ENCODE peak calls at places on chromosomes 2 and 18, in seven cellular contexts. V is activated CD4-positive, alpha-beta T cell treated with anti-CD3 and anti-CD28 coated beads for 48 hours; B is NCI-H1417; H is SJSA1; A is foreskin keratinocyte; M is left lobe of liver; E is NCI-H526 treated with DMSO at 0.1 percent for 48 hours. I is an unnamed sample.

GRCh38 chr18:13159579-13159978 is 59.0 kb upstream of the LDLRAD4 start:
- DNase-seq in V (peak; percentile 21), B (peak; percentile 85), H (peak; percentile 55), A (peak; percentile 47), M (no peak), E (no peak), I (peak; percentile 73)

GRCh38 chr2:64453710-64454315 is at the start of gene LGALSL:
- DNase-seq in V (no peak), B (peak; percentile 83), H (no peak), A (peak; percentile 65), M (peak; percentile 86), E (peak; percentile 50), I (peak; percentile 22)

GRCh38 chr2:5145801-5146200 is 546.4 kb upstream of the SOX11 start:
- DNase-seq in V (no peak), B (peak; percentile 55), H (no peak), A (no peak), M (no peak), E (no peak), I (no peak)

GRCh38 chr2:146997488-146997887 is 847.3 kb upstream of the ACVR2A start:
- DNase-seq in V (no peak), B (peak; percentile 69), H (no peak), A (no peak), M (no peak), E (no peak), I (peak; percentile 8)

GRCh38 chr2:111701266-111701665 is 182.7 kb downstream of the ANAPC1 start:
- DNase-seq in V (no peak), B (no peak), H (no peak), A (peak; percentile 64), M (no peak), E (no peak), I (no peak)

GRCh38 chr2:149858214-149858613 is 270.6 kb upstream of the MMADHC start:
- DNase-seq in V (no peak), B (no peak), H (no peak), A (no peak), M (no peak), E (no peak), I (no peak)

GRCh38 chr2:40160730-40161129 is 291.2 kb downstream of the SLC8A1 start:
- DNase-seq in V (no peak), B (no peak), H (no peak), A (no peak), M (no peak), E (no peak), I (no peak)

GRCh38 chr2:8094571-8094970 is 587.3 kb upstream of the ID2 start:
- DNase-seq in V (no peak), B (no peak), H (no peak), A (no peak), M (no peak), E (no peak), I (no peak)

GRCh38 chr2:169512525-169512924 is 3.0 kb downstream of the KLHL41 start:
- DNase-seq in V (no peak), B (no peak), H (peak; percentile 10), A (no peak), M (no peak), E (no peak), I (no peak)

GRCh38 chr2:239674981-239675855 is 274.4 kb upstream of the HDAC4 start:
- DNase-seq in V (no peak), B (no peak), H (no peak), A (no peak), M (peak; percentile 35), E (no peak), I (no peak)

GRCh38 chr2:67451086-67451832 is 54.1 kb downstream of the ETAA1 start:
- DNase-seq in V (no peak), B (peak; percentile 44), H (peak; percentile 26), A (peak; percentile 100), M (no peak), E (no peak), I (peak; percentile 67)

GRCh38 chr18:47260138-47260923 is 8.9 kb upstream of the SKOR2 start:
- DNase-seq in V (peak; percentile 61), B (no peak), H (no peak), A (no peak), M (no peak), E (no peak), I (no peak)

GRCh38 chr2:74865770-74866674 is 32.1 kb downstream of the HK2 start:
- DNase-seq in V (no peak), B (no peak), H (no peak), A (no peak), M (no peak), E (no peak), I (no peak)

GRCh38 chr2:122980672-122981071 is 1044.4 kb upstream of the CNTNAP5 start:
- DNase-seq in V (no peak), B (no peak), H (no peak), A (peak; percentile 35), M (no peak), E (no peak), I (peak; percentile 3)

GRCh38 chr2:216880509-216881184 is 20.8 kb upstream of the TNP1 start:
- DNase-seq in V (no peak), B (no peak), H (no peak), A (no peak), M (no peak), E (no peak), I (no peak)

GRCh38 chr2:18701546-18701945 is 112.2 kb upstream of the NT5C1B start:
- DNase-seq in V (no peak), B (no peak), H (no peak), A (no peak), M (no peak), E (no peak), I (no peak)

GRCh38 chr2:55123851-55124269 is 73.6 kb upstream of the RTN4 start:
- DNase-seq in V (no peak), B (no peak), H (no peak), A (no peak), M (no peak), E (no peak), I (no peak)

GRCh38 chr2:236970656-236971010 is 115.1 kb upstream of the COPS8 start:
- DNase-seq in V (no peak), B (no peak), H (no peak), A (no peak), M (no peak), E (no peak), I (no peak)

GRCh38 chr2:45889053-45889452 is 237.6 kb downstream of the PRKCE start:
- DNase-seq in V (peak; percentile 58), B (peak; percentile 90), H (no peak), A (no peak), M (no peak), E (peak; percentile 17), I (peak; percentile 67)

GRCh38 chr2:9378433-9379371 is 44.6 kb downstream of the ITGB1BP1 start:
- DNase-seq in V (no peak), B (no peak), H (peak; percentile 54), A (peak; percentile 44), M (no peak), E (no peak), I (no peak)

GRCh38 chr2:129587426-129588064 is 391.9 kb upstream of the RAB6C start:
- DNase-seq in V (no peak), B (no peak), H (no peak), A (no peak), M (no peak), E (no peak), I (no peak)

GRCh38 chr2:230225486-230225885 is at the start of gene SP140:
- DNase-seq in V (peak; percentile 85), B (no peak), H (no peak), A (no peak), M (peak; percentile 47), E (no peak), I (no peak)

GRCh38 chr18:36391426-36392145 is 94.1 kb downstream of the FHOD3 start:
- DNase-seq in V (no peak), B (no peak), H (no peak), A (no peak), M (no peak), E (no peak), I (no peak)

GRCh38 chr18:33573193-33573592 is 4.8 kb upstream of the ASXL3 start:
- DNase-seq in V (no peak), B (peak; percentile 93), H (no peak), A (no peak), M (no peak), E (no peak), I (no peak)

GRCh38 chr2:42156756-42157155 is 12.4 kb upstream of the EML4 start:
- DNase-seq in V (no peak), B (no peak), H (no peak), A (no peak), M (no peak), E (no peak), I (no peak)

GRCh38 chr18:48007955-48008701 is 77.7 kb upstream of the SMAD2 start:
- DNase-seq in V (peak; percentile 47), B (peak; percentile 78), H (peak; percentile 57), A (peak; percentile 37), M (peak; percentile 60), E (peak; percentile 31), I (peak; percentile 83)